ENCODE peak calls at places on chromosomes 4 and X, in five cellular contexts. One of them, this sample, is unnamed.
A peak's percentile ranks its signal among the peaks of the same experiment; 100 is the strongest.

GRCh38 chr4:76090241-76090691 is 15.8 kb downstream of the ART3 start:
- DNase-seq in HCT116: no peak
- DNase-seq in GM18507: no peak
- DNase-seq in ecto neural progenitor cell: no peak
- DNase-seq in stimulated activated CD8-positive, alpha-beta memory T cell treated with anti-CD3 and anti-CD28 coated beads, Interleukin-7, amount 100 ng/mL, for 24 hours: no peak
- DNase-seq in this sample: peak; percentile 78

GRCh38 chr4:188661502-188661901 is 522.3 kb downstream of the TRIML1 start:
- DNase-seq in HCT116: no peak
- DNase-seq in GM18507: no peak
- DNase-seq in ecto neural progenitor cell: no peak
- DNase-seq in stimulated activated CD8-positive, alpha-beta memory T cell treated with anti-CD3 and anti-CD28 coated beads, Interleukin-7, amount 100 ng/mL, for 24 hours: no peak
- DNase-seq in this sample: no peak

GRCh38 chr4:3397128-3397527 is 44.6 kb upstream of the HGFAC start:
- DNase-seq in HCT116: no peak
- DNase-seq in GM18507: no peak
- DNase-seq in ecto neural progenitor cell: no peak
- DNase-seq in stimulated activated CD8-positive, alpha-beta memory T cell treated with anti-CD3 and anti-CD28 coated beads, Interleukin-7, amount 100 ng/mL, for 24 hours: no peak
- DNase-seq in this sample: no peak

GRCh38 chr4:2767046-2767704 is 11.0 kb upstream of the TNIP2 start:
- DNase-seq in HCT116: no peak
- DNase-seq in GM18507: no peak
- DNase-seq in ecto neural progenitor cell: no peak
- DNase-seq in stimulated activated CD8-positive, alpha-beta memory T cell treated with anti-CD3 and anti-CD28 coated beads, Interleukin-7, amount 100 ng/mL, for 24 hours: no peak
- DNase-seq in this sample: no peak

GRCh38 chr4:140789752-140790151 is 33.6 kb upstream of the TBC1D9 start:
- DNase-seq in HCT116: no peak
- DNase-seq in GM18507: no peak
- DNase-seq in ecto neural progenitor cell: no peak
- DNase-seq in stimulated activated CD8-positive, alpha-beta memory T cell treated with anti-CD3 and anti-CD28 coated beads, Interleukin-7, amount 100 ng/mL, for 24 hours: no peak
- DNase-seq in this sample: peak; percentile 14

GRCh38 chr4:17325098-17325497 is 186.8 kb downstream of the QDPR start:
- DNase-seq in HCT116: no peak
- DNase-seq in GM18507: no peak
- DNase-seq in ecto neural progenitor cell: no peak
- DNase-seq in stimulated activated CD8-positive, alpha-beta memory T cell treated with anti-CD3 and anti-CD28 coated beads, Interleukin-7, amount 100 ng/mL, for 24 hours: no peak
- DNase-seq in this sample: no peak

GRCh38 chrX:150680974-150681373 is 12.2 kb upstream of the MTMR1 start:
- DNase-seq in HCT116: peak; percentile 8
- DNase-seq in GM18507: no peak
- DNase-seq in ecto neural progenitor cell: no peak
- DNase-seq in stimulated activated CD8-positive, alpha-beta memory T cell treated with anti-CD3 and anti-CD28 coated beads, Interleukin-7, amount 100 ng/mL, for 24 hours: no peak
- DNase-seq in this sample: peak; percentile 48

GRCh38 chr4:57548856-57549255 is 438.7 kb upstream of the IGFBP7 start:
- DNase-seq in HCT116: no peak
- DNase-seq in GM18507: no peak
- DNase-seq in ecto neural progenitor cell: no peak
- DNase-seq in stimulated activated CD8-positive, alpha-beta memory T cell treated with anti-CD3 and anti-CD28 coated beads, Interleukin-7, amount 100 ng/mL, for 24 hours: no peak
- DNase-seq in this sample: no peak

This sample was measured in M059J.